ENCODE peak calls at places on chromosome 13, in ten cellular contexts. H is CD8-positive, alpha-beta T cell; B is AG09319; R is NCI-H2081; O is NCI-H82; S is activated T-cell treated with anti-CD3 and anti-CD28 coated beads, Interleukin-2, amount 50 U/mL, for 4 hours; T is BJ; Z is left lung; A is RCC 7860; E is activated B cell treated with CpG ODN at 0.5 μM for 24 hours. F is an unnamed sample.

GRCh38 chr13:63942372-63942771 is 2526.7 kb upstream of the PCDH20 start:
- DNase-seq in H (no peak), B (no peak), R (no peak), O (no peak), S (no peak), T (no peak), Z (no peak), A (no peak), E (no peak), F (no peak)

GRCh38 chr13:39132286-39132685 is 94.0 kb downstream of the NHLRC3 start:
- DNase-seq in H (no peak), B (no peak), R (no peak), O (peak), S (no peak), T (no peak), Z (no peak), A (no peak), E (no peak), F (no peak)

GRCh38 chr13:45615501-45616101 is at the start of gene ERICH6B:
- DNase-seq in H (no peak), B (no peak), R (no peak), O (peak), S (no peak), T (no peak), Z (no peak), A (no peak), E (no peak), F (no peak)

GRCh38 chr13:106362637-106363036 is 172.8 kb downstream of the EFNB2 start:
- DNase-seq in H (no peak), B (no peak), R (no peak), O (no peak), S (no peak), T (no peak), Z (no peak), A (no peak), E (no peak), F (no peak)

GRCh38 chr13:63156816-63157215 is 1741.2 kb upstream of the PCDH20 start:
- DNase-seq in H (no peak), B (no peak), R (no peak), O (no peak), S (no peak), T (no peak), Z (no peak), A (no peak), E (no peak), F (no peak)

GRCh38 chr13:62014299-62014698 is 598.6 kb upstream of the PCDH20 start:
- DNase-seq in H (no peak), B (no peak), R (peak), O (peak), S (no peak), T (no peak), Z (no peak), A (no peak), E (no peak), F (peak)

GRCh38 chr13:40447857-40448256 is 218.6 kb downstream of the FOXO1 start:
- DNase-seq in H (no peak), B (no peak), R (no peak), O (no peak), S (no peak), T (no peak), Z (no peak), A (no peak), E (no peak), F (no peak)

GRCh38 chr13:49225358-49226042 is 5.4 kb downstream of the MLNR start:
- DNase-seq in H (no peak), B (no peak), R (no peak), O (no peak), S (no peak), T (no peak), Z (no peak), A (no peak), E (no peak), F (no peak)

GRCh38 chr13:41383400-41383799 is 72.3 kb downstream of the NAA16 start:
- DNase-seq in H (no peak), B (no peak), R (no peak), O (no peak), S (no peak), T (no peak), Z (no peak), A (no peak), E (no peak), F (no peak)

GRCh38 chr13:101989798-101990350 is 412.0 kb downstream of the FGF14 start:
- DNase-seq in H (no peak), B (no peak), R (no peak), O (no peak), S (no peak), T (no peak), Z (no peak), A (no peak), E (no peak), F (no peak)

GRCh38 chr13:113059891-113060290 is 45.7 kb upstream of the F7 start:
- DNase-seq in H (no peak), B (no peak), R (no peak), O (no peak), S (no peak), T (no peak), Z (no peak), A (no peak), E (no peak), F (no peak)

GRCh38 chr13:32428581-32429072 is 697 bp upstream of the N4BP2L1 start:
- DNase-seq in H (peak), B (no peak), R (no peak), O (no peak), S (no peak), T (no peak), Z (no peak), A (no peak), E (no peak), F (peak)

GRCh38 chr13:86729206-86729605 is 930.0 kb upstream of the SLITRK6 start:
- DNase-seq in H (no peak), B (no peak), R (no peak), O (no peak), S (no peak), T (no peak), Z (no peak), A (no peak), E (no peak), F (no peak)

GRCh38 chr13:60617863-60618733 is 221.1 kb downstream of the TDRD3 start:
- DNase-seq in H (no peak), B (peak), R (no peak), O (peak), S (no peak), T (no peak), Z (no peak), A (no peak), E (no peak), F (peak)

GRCh38 chr13:38667526-38668094 is 19.3 kb upstream of the FREM2 start:
- DNase-seq in H (no peak), B (no peak), R (no peak), O (no peak), S (no peak), T (no peak), Z (no peak), A (no peak), E (no peak), F (no peak)

GRCh38 chr13:25384747-25385270 is 13.0 kb downstream of the ATP8A2 start:
- DNase-seq in H (no peak), B (no peak), R (no peak), O (no peak), S (no peak), T (no peak), Z (no peak), A (no peak), E (no peak), F (no peak)

GRCh38 chr13:114079601-114080536 is 52.6 kb downstream of the RASA3 start:
- DNase-seq in H (no peak), B (no peak), R (no peak), O (no peak), S (peak), T (no peak), Z (peak), A (no peak), E (no peak), F (no peak)

GRCh38 chr13:98173431-98173921 is 3.6 kb downstream of the RNF113B start:
- DNase-seq in H (no peak), B (peak), R (no peak), O (no peak), S (no peak), T (peak), Z (no peak), A (peak), E (no peak), F (peak)

GRCh38 chr13:111158136-111158805 is 43.2 kb downstream of the ARHGEF7 start:
- DNase-seq in H (no peak), B (no peak), R (no peak), O (no peak), S (no peak), T (no peak), Z (no peak), A (no peak), E (no peak), F (no peak)

GRCh38 chr13:94712812-94713555 is 639 bp upstream of the SOX21 start:
- DNase-seq in H (no peak), B (peak), R (peak), O (peak), S (no peak), T (peak), Z (no peak), A (no peak), E (no peak), F (peak)

GRCh38 chr13:97848886-97849285 is 104.6 kb upstream of the IPO5 start:
- DNase-seq in H (no peak), B (no peak), R (no peak), O (no peak), S (no peak), T (no peak), Z (no peak), A (no peak), E (no peak), F (no peak)

GRCh38 chr13:47399599-47399998 is 502.7 kb upstream of the HTR2A start:
- DNase-seq in H (no peak), B (no peak), R (no peak), O (no peak), S (no peak), T (no peak), Z (no peak), A (no peak), E (no peak), F (no peak)

GRCh38 chr13:91126806-91127205 is 220.7 kb upstream of the MIR17HG start:
- DNase-seq in H (no peak), B (no peak), R (no peak), O (peak), S (no peak), T (no peak), Z (no peak), A (no peak), E (no peak), F (no peak)

GRCh38 chr13:36418022-36418805 is 14.1 kb upstream of the CCNA1 start:
- DNase-seq in H (no peak), B (no peak), R (no peak), O (no peak), S (no peak), T (no peak), Z (no peak), A (peak), E (no peak), F (peak)

GRCh38 chr13:28324181-28324789 is 170.6 kb downstream of the FLT1 start:
- DNase-seq in H (peak), B (no peak), R (peak), O (peak), S (peak), T (no peak), Z (peak), A (peak), E (peak), F (peak)

GRCh38 chr13:34578471-34578870 is 363.6 kb upstream of the NBEA start:
- DNase-seq in H (no peak), B (no peak), R (no peak), O (no peak), S (no peak), T (no peak), Z (no peak), A (no peak), E (no peak), F (no peak)

GRCh38 chr13:45575146-45575829 is 40.3 kb downstream of the ERICH6B start:
- DNase-seq in H (no peak), B (no peak), R (no peak), O (no peak), S (no peak), T (no peak), Z (no peak), A (no peak), E (no peak), F (no peak)